ENCODE peak calls at places on chromosome 15, in seven cellular contexts. B is nephron progenitor cell; S is activated T-helper 9 cell treated with anti-CD3 and anti-CD28 coated beads, Interleukin-2, amount 50 U/mL, for 16 hours; P is NCI-H69; G is activated CD4-positive, alpha-beta T cell treated with anti-CD3 and anti-CD28 coated beads, Interleukin-2, amount 50 U/mL, for 48 hours; A is posterior vena cava; R is iris pigment epithelial cell. C is an unnamed sample.

GRCh38 chr15:73924258-73924921 is 1.9 kb upstream of the LOXL1 start:
- DNase-seq in B (peak), S (no peak), P (peak), G (peak), A (peak), R (peak), C (peak)

GRCh38 chr15:85689729-85690128 is 105.0 kb downstream of the KLHL25 start:
- DNase-seq in B (peak), S (peak), P (no peak), G (no peak), A (no peak), R (peak), C (peak)

GRCh38 chr15:88975891-88976290 is 62.7 kb upstream of the MFGE8 start:
- DNase-seq in B (no peak), S (no peak), P (no peak), G (no peak), A (no peak), R (no peak), C (no peak)

GRCh38 chr15:73683624-73684536 is at the start of gene CD276:
- DNase-seq in B (peak), S (no peak), P (peak), G (peak), A (peak), R (peak), C (peak)

GRCh38 chr15:101068523-101068960 is 149.4 kb downstream of the LRRK1 start:
- DNase-seq in B (peak), S (no peak), P (no peak), G (no peak), A (peak), R (no peak), C (peak)

GRCh38 chr15:59174846-59175831 is 31.5 kb upstream of the LDHAL6B start:
- DNase-seq in B (peak), S (peak), P (peak), G (peak), A (no peak), R (peak), C (no peak)

GRCh38 chr15:99719096-99719541 is 14.1 kb downstream of the LYSMD4 start:
- DNase-seq in B (no peak), S (no peak), P (no peak), G (no peak), A (no peak), R (peak), C (no peak)

GRCh38 chr15:20358781-20359414 is 182.7 kb downstream of the GOLGA6L6 start:
- DNase-seq in B (no peak), S (no peak), P (no peak), G (no peak), A (peak), R (no peak), C (no peak)

GRCh38 chr15:76972420-76973361 is 22.2 kb upstream of the PSTPIP1 start:
- DNase-seq in B (no peak), S (no peak), P (no peak), G (no peak), A (no peak), R (no peak), C (no peak)

GRCh38 chr15:61084944-61085367 is 144.1 kb downstream of the RORA start:
- DNase-seq in B (peak), S (no peak), P (peak), G (no peak), A (no peak), R (peak), C (no peak)

GRCh38 chr15:75775296-75776074 is 62.8 kb upstream of the CSPG4 start:
- DNase-seq in B (no peak), S (no peak), P (peak), G (no peak), A (peak), R (no peak), C (peak)

GRCh38 chr15:81049835-81050234 is 49.1 kb downstream of the TLNRD1 start:
- DNase-seq in B (no peak), S (no peak), P (peak), G (no peak), A (no peak), R (no peak), C (no peak)

GRCh38 chr15:78988361-78988911 is 43.6 kb upstream of the CTSH start:
- DNase-seq in B (no peak), S (no peak), P (no peak), G (no peak), A (peak), R (peak), C (peak)

GRCh38 chr15:45776772-45777171 is 141.9 kb downstream of the SQOR start:
- DNase-seq in B (no peak), S (no peak), P (no peak), G (no peak), A (no peak), R (no peak), C (no peak)

GRCh38 chr15:35654334-35654733 is 108.4 kb upstream of the DPH6 start:
- DNase-seq in B (no peak), S (no peak), P (peak), G (no peak), A (no peak), R (no peak), C (no peak)

GRCh38 chr15:82105458-82106205 is 59.8 kb upstream of the MEX3B start:
- DNase-seq in B (no peak), S (no peak), P (peak), G (no peak), A (peak), R (peak), C (no peak)

GRCh38 chr15:48427960-48428547 is 96.8 kb downstream of the DUT start:
- DNase-seq in B (no peak), S (no peak), P (no peak), G (no peak), A (no peak), R (peak), C (no peak)

GRCh38 chr15:92614791-92615785 is 40.5 kb downstream of the FAM174B start:
- DNase-seq in B (no peak), S (no peak), P (peak), G (no peak), A (peak), R (no peak), C (no peak)

GRCh38 chr15:52788099-52788986 is 1.8 kb downstream of the ONECUT1 start:
- DNase-seq in B (no peak), S (no peak), P (peak), G (no peak), A (no peak), R (no peak), C (no peak)

GRCh38 chr15:63763476-63764123 is 70.1 kb downstream of the HERC1 start:
- DNase-seq in B (no peak), S (no peak), P (no peak), G (no peak), A (no peak), R (peak), C (no peak)

GRCh38 chr15:77527164-77527778 is 105.4 kb downstream of the LINGO1 start:
- DNase-seq in B (peak), S (no peak), P (peak), G (no peak), A (peak), R (peak), C (peak)

GRCh38 chr15:78033864-78034263 is 43.6 kb downstream of the TBC1D2B start:
- DNase-seq in B (no peak), S (no peak), P (peak), G (no peak), A (peak), R (peak), C (no peak)

GRCh38 chr15:62413786-62414185 is 248.7 kb upstream of the C2CD4B start:
- DNase-seq in B (no peak), S (no peak), P (no peak), G (no peak), A (no peak), R (no peak), C (no peak)

GRCh38 chr15:100987143-100987542 is 68.0 kb downstream of the LRRK1 start:
- DNase-seq in B (no peak), S (no peak), P (no peak), G (no peak), A (no peak), R (no peak), C (no peak)

GRCh38 chr15:80494311-80494710 is 90.1 kb downstream of the ARNT2 start:
- DNase-seq in B (no peak), S (no peak), P (no peak), G (no peak), A (no peak), R (peak), C (no peak)

GRCh38 chr15:47812436-47813109 is 95.3 kb downstream of the SEMA6D start:
- DNase-seq in B (no peak), S (no peak), P (peak), G (no peak), A (no peak), R (peak), C (no peak)

GRCh38 chr15:74856537-74856936 is 13.6 kb upstream of the ULK3 start:
- DNase-seq in B (no peak), S (no peak), P (no peak), G (no peak), A (no peak), R (no peak), C (no peak)

GRCh38 chr15:93524432-93524831 is 435.4 kb upstream of the RGMA start:
- DNase-seq in B (no peak), S (no peak), P (no peak), G (no peak), A (no peak), R (no peak), C (no peak)

GRCh38 chr15:49428392-49429095 is 5.5 kb downstream of the FGF7 start:
- DNase-seq in B (no peak), S (no peak), P (no peak), G (no peak), A (no peak), R (peak), C (no peak)

GRCh38 chr15:40906947-40907802 is 12.9 kb downstream of the VPS18 start:
- DNase-seq in B (no peak), S (no peak), P (peak), G (peak), A (no peak), R (no peak), C (peak)

GRCh38 chr15:73140154-73140553 is 87.9 kb downstream of the NEO1 start:
- DNase-seq in B (no peak), S (no peak), P (no peak), G (no peak), A (no peak), R (no peak), C (no peak)

GRCh38 chr15:101206173-101206572 is 45.7 kb downstream of the CHSY1 start:
- DNase-seq in B (no peak), S (peak), P (no peak), G (peak), A (peak), R (peak), C (no peak)

GRCh38 chr15:50744601-50745000 is 20.9 kb downstream of the SPPL2A start:
- DNase-seq in B (no peak), S (no peak), P (no peak), G (no peak), A (no peak), R (peak), C (no peak)

GRCh38 chr15:31172606-31173005 is 71.1 kb upstream of the TRPM1 start:
- DNase-seq in B (no peak), S (no peak), P (no peak), G (no peak), A (no peak), R (no peak), C (no peak)

GRCh38 chr15:57444877-57445513 is 68.7 kb downstream of the CGNL1 start:
- DNase-seq in B (no peak), S (no peak), P (peak), G (no peak), A (no peak), R (no peak), C (no peak)

GRCh38 chr15:33907326-33907725 is 61.0 kb upstream of the CHRM5 start:
- DNase-seq in B (no peak), S (no peak), P (no peak), G (no peak), A (no peak), R (no peak), C (no peak)

GRCh38 chr15:72183781-72184164 is 13.8 kb downstream of the GRAMD2A start:
- DNase-seq in B (no peak), S (no peak), P (no peak), G (no peak), A (peak), R (no peak), C (peak)

GRCh38 chr15:78951841-78952238 is 7.0 kb upstream of the CTSH start:
- DNase-seq in B (no peak), S (no peak), P (peak), G (no peak), A (no peak), R (peak), C (no peak)

GRCh38 chr15:98428253-98428989 is 219.9 kb upstream of the IGF1R start:
- DNase-seq in B (peak), S (peak), P (peak), G (peak), A (peak), R (peak), C (peak)

GRCh38 chr15:31552482-31553099 is 226.0 kb downstream of the KLF13 start:
- DNase-seq in B (no peak), S (no peak), P (no peak), G (no peak), A (no peak), R (no peak), C (no peak)

C was measured in spleen.